ENCODE peak calls at places on chromosome 11, in eight cellular contexts. M, B, J, S, K, X, G and N are unnamed samples.

GRCh38 chr11:63490551-63491239 is at the start of gene PLAAT5:
- DNase-seq in M (peak; percentile 15), B (no peak), J (peak; percentile 63), S (peak; percentile 30), K (peak; percentile 27), X (peak; percentile 60), G (no peak), N (no peak)

GRCh38 chr11:128497057-128497957 is 90.1 kb downstream of the ETS1 start:
- DNase-seq in M (peak; percentile 98), B (no peak), J (no peak), S (peak; percentile 43), K (no peak), X (peak; percentile 68), G (peak; percentile 87), N (no peak)

GRCh38 chr11:131584694-131585592 is 214.5 kb downstream of the NTM start:
- DNase-seq in M (peak; percentile 28), B (no peak), J (no peak), S (no peak), K (no peak), X (no peak), G (no peak), N (no peak)

GRCh38 chr11:73152086-73152853 is 10.2 kb upstream of the FCHSD2 start:
- DNase-seq in M (no peak), B (no peak), J (no peak), S (no peak), K (no peak), X (no peak), G (no peak), N (no peak)

GRCh38 chr11:95487391-95487790 is 256.4 kb upstream of the SESN3 start:
- DNase-seq in M (no peak), B (no peak), J (no peak), S (no peak), K (no peak), X (no peak), G (no peak), N (no peak)

GRCh38 chr11:47523491-47524199 is 29.3 kb downstream of the CELF1 start:
- DNase-seq in M (peak; percentile 86), B (peak; percentile 59), J (no peak), S (no peak), K (peak; percentile 46), X (peak; percentile 62), G (peak; percentile 87), N (no peak)

GRCh38 chr11:68314886-68315580 is 2.6 kb downstream of the LRP5 start:
- DNase-seq in M (peak; percentile 38), B (no peak), J (no peak), S (no peak), K (peak; percentile 82), X (peak; percentile 48), G (peak; percentile 42), N (no peak)

GRCh38 chr11:94897330-94897768 is 76.0 kb downstream of the CWC15 start:
- DNase-seq in M (peak; percentile 67), B (peak; percentile 61), J (no peak), S (peak; percentile 56), K (peak; percentile 42), X (peak; percentile 67), G (peak; percentile 22), N (no peak)

GRCh38 chr11:8068605-8069221 is 12.3 kb upstream of the TUB start:
- DNase-seq in M (peak; percentile 92), B (peak; percentile 83), J (no peak), S (peak; percentile 30), K (no peak), X (peak; percentile 55), G (peak; percentile 58), N (no peak)

GRCh38 chr11:34659096-34659733 is 38.3 kb downstream of the EHF start:
- DNase-seq in M (no peak), B (no peak), J (no peak), S (no peak), K (no peak), X (no peak), G (no peak), N (no peak)

DNA sequence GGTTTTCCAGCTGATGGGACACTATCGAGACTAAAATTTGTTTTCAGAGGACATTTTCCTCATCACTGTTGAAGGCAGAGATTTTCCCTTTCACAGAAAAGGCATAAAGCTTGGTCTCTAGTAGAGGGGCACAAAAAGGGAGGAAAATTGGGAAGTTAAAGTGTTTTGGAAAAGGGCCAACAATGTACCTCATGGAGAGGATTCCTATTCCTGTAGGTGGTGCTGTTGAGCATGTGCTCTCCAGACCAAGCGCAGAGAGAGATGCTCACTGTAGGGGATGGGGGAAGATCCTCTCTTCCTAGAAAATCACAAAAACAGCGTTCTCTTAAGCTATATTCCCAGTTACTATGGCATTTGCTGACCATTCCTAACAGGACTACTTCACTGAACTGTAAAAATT is 44.9 kb downstream of the OR4C46 start:
- DNase-seq in M (no peak), B (no peak), J (no peak), S (no peak), K (no peak), X (no peak), G (no peak), N (no peak)
- H3K9me3 ChIP-seq in M (no peaks in the 10 kb centered on the region), B (peaks cover 4% of the 10 kb centered on the region), J (peaks cover 29% of the 10 kb centered on the region), S (no peaks in the 10 kb centered on the region), K (no peaks in the 10 kb centered on the region), X (no peaks in the 10 kb centered on the region), G (no peaks in the 10 kb centered on the region), N (no peaks in the 10 kb centered on the region)

GRCh38 chr11:50186146-50186545 is 153.5 kb downstream of the OR4C45 start:
- DNase-seq in M (no peak), B (no peak), J (no peak), S (no peak), K (no peak), X (no peak), G (no peak), N (no peak)
- H3K9me3 ChIP-seq in M (no peaks in the 10 kb centered on the region), B (no peaks in the 10 kb centered on the region), J (peaks cover 6% of the 10 kb centered on the region), S (no peaks in the 10 kb centered on the region), K (no peaks in the 10 kb centered on the region), X (no peaks in the 10 kb centered on the region), G (no peaks in the 10 kb centered on the region), N (no peaks in the 10 kb centered on the region)

GRCh38 chr11:91794146-91794545 is 430.5 kb upstream of the FAT3 start:
- DNase-seq in M (no peak), B (no peak), J (no peak), S (no peak), K (no peak), X (no peak), G (no peak), N (no peak)

GRCh38 chr11:91792779-91793262 is 431.8 kb upstream of the FAT3 start:
- DNase-seq in M (no peak), B (no peak), J (no peak), S (no peak), K (no peak), X (no peak), G (no peak), N (no peak)

GRCh38 chr11:91790346-91790745 is 434.3 kb upstream of the FAT3 start:
- DNase-seq in M (peak; percentile 47), B (no peak), J (no peak), S (no peak), K (no peak), X (no peak), G (no peak), N (no peak)

GRCh38 chr11:91788764-91789163 is 435.9 kb upstream of the FAT3 start:
- DNase-seq in M (no peak), B (no peak), J (no peak), S (no peak), K (no peak), X (no peak), G (no peak), N (no peak)

GRCh38 chr11:91790873-91791468 is 433.6 kb upstream of the FAT3 start:
- DNase-seq in M (no peak), B (no peak), J (no peak), S (no peak), K (no peak), X (no peak), G (no peak), N (no peak)
- H3K9me3 ChIP-seq in M (no peaks in the 10 kb centered on the region), B (no peaks in the 10 kb centered on the region), J (no peaks in the 10 kb centered on the region), S (no peaks in the 10 kb centered on the region), K (no peaks in the 10 kb centered on the region), X (no peaks in the 10 kb centered on the region), G (no peaks in the 10 kb centered on the region), N (no peaks in the 10 kb centered on the region)

GRCh38 chr11:97772696-97773095 is 1248.1 kb upstream of the CNTN5 start:
- DNase-seq in M (no peak), B (no peak), J (no peak), S (no peak), K (no peak), X (no peak), G (no peak), N (no peak)
- H3K9me3 ChIP-seq in M (no peaks in the 10 kb centered on the region), B (no peaks in the 10 kb centered on the region), J (no peaks in the 10 kb centered on the region), S (no peaks in the 10 kb centered on the region), K (no peaks in the 10 kb centered on the region), X (no peaks in the 10 kb centered on the region), G (no peaks in the 10 kb centered on the region), N (no peaks in the 10 kb centered on the region)

GRCh38 chr11:134477486-134477885 is 65.4 kb upstream of the B3GAT1 start:
- DNase-seq in M (no peak), B (no peak), J (no peak), S (no peak), K (no peak), X (no peak), G (no peak), N (no peak)

GRCh38 chr11:134479206-134479955 is 67.3 kb upstream of the B3GAT1 start:
- DNase-seq in M (no peak), B (no peak), J (no peak), S (no peak), K (no peak), X (no peak), G (no peak), N (no peak)

GRCh38 chr11:134480129-134480652 is 68.1 kb upstream of the B3GAT1 start:
- DNase-seq in M (no peak), B (no peak), J (no peak), S (no peak), K (no peak), X (no peak), G (no peak), N (no peak)

GRCh38 chr11:134478176-134478575 is 66.1 kb upstream of the B3GAT1 start:
- DNase-seq in M (no peak), B (no peak), J (no peak), S (no peak), K (no peak), X (no peak), G (no peak), N (no peak)

DNA sequence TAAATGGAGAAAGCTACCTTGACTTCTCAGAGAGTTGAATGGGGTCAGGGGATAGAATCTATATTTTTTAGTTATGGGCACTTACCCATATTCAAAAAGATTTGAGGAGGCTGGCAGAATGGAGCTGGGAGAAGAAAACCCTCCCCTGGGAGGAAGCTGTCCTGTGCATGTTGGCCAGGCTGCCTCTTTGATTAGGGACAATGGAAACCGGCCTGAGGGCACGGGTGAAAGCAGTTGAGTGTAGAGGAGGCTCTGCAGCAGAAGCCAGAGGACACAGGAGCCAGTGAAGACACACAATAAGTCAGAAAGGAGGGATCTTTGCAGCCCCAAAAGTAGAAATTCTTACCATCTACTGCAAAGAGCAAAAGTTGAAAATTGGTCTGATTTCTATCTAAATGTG is 66.6 kb upstream of the B3GAT1 start:
- DNase-seq in M (no peak), B (no peak), J (no peak), S (no peak), K (no peak), X (no peak), G (no peak), N (no peak)
- H3K9me3 ChIP-seq in M (no peaks in the 10 kb centered on the region), B (no peaks in the 10 kb centered on the region), J (no peaks in the 10 kb centered on the region), S (no peaks in the 10 kb centered on the region), K (no peaks in the 10 kb centered on the region), X (no peaks in the 10 kb centered on the region), G (no peaks in the 10 kb centered on the region), N (no peaks in the 10 kb centered on the region)